ENCODE peak calls at places on chromosomes 7 and 10, in ten cellular contexts. M, P, Z, T, N, Y, Q, C, A and L are unnamed samples.

GRCh38 chr7:94375713-94376112 is 19.0 kb upstream of the COL1A2 start:
- DNase-seq in Y (no peak), N (no peak), A (no peak), Q (no peak), Z (peak), T (peak), P (no peak), C (peak), M (peak), L (peak)

GRCh38 chr7:73667344-73668102 is at the start of gene VPS37D:
- DNase-seq in Q (peak), M (peak), N (peak), Z (peak), P (peak), A (peak), Y (peak), C (peak), T (peak), L (peak)

GRCh38 chr10:30705086-30705624 is 75.6 kb upstream of the LYZL2 start:
- DNase-seq in P (no peak), N (no peak), T (no peak), A (no peak), Z (no peak), M (no peak), C (no peak), Q (no peak), Y (no peak), L (no peak)

GRCh38 chr10:60809157-60809556 is 30.9 kb downstream of the CDK1 start:
- DNase-seq in Q (no peak), M (peak), Y (no peak), N (no peak), P (no peak), Z (no peak), T (no peak), C (no peak), A (no peak), L (no peak)

GRCh38 chr10:61623101-61623500 is 39.6 kb upstream of the CABCOCO1 start:
- DNase-seq in Y (no peak), Q (no peak), C (no peak), A (peak), T (no peak), M (no peak), Z (no peak), N (no peak), P (no peak), L (no peak)

GRCh38 chr7:69603351-69603750 is 5.1 kb downstream of the AUTS2 start:
- DNase-seq in T (no peak), A (no peak), P (no peak), C (no peak), N (no peak), Y (no peak), M (no peak), Z (no peak), Q (no peak), L (no peak)

GRCh38 chr7:106952658-106953231 is 87.7 kb downstream of the PIK3CG start:
- DNase-seq in N (no peak), M (peak), P (no peak), Z (peak), Q (no peak), A (no peak), C (no peak), T (peak), Y (no peak), L (no peak)

GRCh38 chr7:73829505-73829904 is 1.3 kb upstream of the CLDN4 start:
- DNase-seq in C (no peak), N (no peak), Z (no peak), T (no peak), Y (no peak), A (no peak), M (no peak), Q (no peak), P (no peak), L (no peak)

GRCh38 chr7:142964502-142965246 is 2.5 kb upstream of the KEL start:
- DNase-seq in T (no peak), P (no peak), A (no peak), Z (no peak), Y (no peak), M (peak), C (no peak), N (no peak), Q (no peak), L (no peak)

GRCh38 chr7:55912748-55913158 is 25.5 kb downstream of the ZNF713 start:
- DNase-seq in T (peak), M (no peak), P (no peak), N (no peak), Q (no peak), Y (no peak), C (no peak), Z (no peak), A (no peak), L (no peak)

GRCh38 chr7:37284805-37285211 is 163.9 kb downstream of the ELMO1 start:
- DNase-seq in Q (peak), A (peak), M (peak), T (peak), Y (no peak), Z (peak), P (peak), N (no peak), C (peak), L (no peak)

GRCh38 chr10:119347181-119347974 is 140.0 kb downstream of the GRK5 start:
- DNase-seq in Z (no peak), Q (no peak), Y (no peak), M (no peak), A (no peak), N (no peak), P (no peak), C (no peak), T (no peak), L (no peak)

GRCh38 chr10:89481662-89482061 is 53.7 kb downstream of the SLC16A12 start:
- DNase-seq in Q (no peak), C (no peak), N (no peak), M (peak), P (no peak), Y (no peak), A (no peak), T (peak), Z (no peak), L (peak)